ENCODE peak calls at places on chromosomes 16 and 17, in seven cellular contexts. One of them, this sample, is unnamed.

GRCh38 chr16:55056585-55057520 is 126.2 kb downstream of the IRX5 start:
- DNase-seq in H1: no peak
- DNase-seq in Peyer's patch: no peak
- DNase-seq in endothelial cell: peak
- DNase-seq in NCI-H2107: no peak
- DNase-seq in T-helper 2 cell: no peak
- DNase-seq in NCI-H1105 treated with DMSO at 0.1 percent for 48 hours: no peak
- DNase-seq in this sample: no peak

GRCh38 chr17:72764632-72765041 is 327.9 kb downstream of the SLC39A11 start:
- DNase-seq in NCI-H1105 treated with DMSO at 0.1 percent for 48 hours: no peak
- DNase-seq in H1: no peak
- DNase-seq in Peyer's patch: no peak
- DNase-seq in endothelial cell: no peak
- DNase-seq in T-helper 2 cell: no peak
- DNase-seq in NCI-H2107: no peak
- DNase-seq in this sample: peak

GRCh38 chr17:19372004-19372365 is 6.3 kb upstream of the MAPK7 start:
- DNase-seq in H1: no peak
- DNase-seq in T-helper 2 cell: no peak
- DNase-seq in Peyer's patch: no peak
- DNase-seq in NCI-H2107: no peak
- DNase-seq in NCI-H1105 treated with DMSO at 0.1 percent for 48 hours: no peak
- DNase-seq in endothelial cell: no peak
- DNase-seq in this sample: no peak

GRCh38 chr16:54936086-54936978 is 5.7 kb downstream of the IRX5 start:
- DNase-seq in Peyer's patch: no peak
- DNase-seq in endothelial cell: peak
- DNase-seq in NCI-H2107: no peak
- DNase-seq in NCI-H1105 treated with DMSO at 0.1 percent for 48 hours: no peak
- DNase-seq in H1: no peak
- DNase-seq in T-helper 2 cell: no peak
- DNase-seq in this sample: peak

GRCh38 chr16:80253741-80254140 is 287.1 kb upstream of the DYNLRB2 start:
- DNase-seq in H1: no peak
- DNase-seq in NCI-H2107: no peak
- DNase-seq in NCI-H1105 treated with DMSO at 0.1 percent for 48 hours: no peak
- DNase-seq in endothelial cell: no peak
- DNase-seq in T-helper 2 cell: no peak
- DNase-seq in Peyer's patch: no peak
- DNase-seq in this sample: no peak

GRCh38 chr16:20879175-20880053 is 20.7 kb downstream of the DCUN1D3 start:
- DNase-seq in Peyer's patch: no peak
- DNase-seq in endothelial cell: no peak
- DNase-seq in NCI-H1105 treated with DMSO at 0.1 percent for 48 hours: no peak
- DNase-seq in T-helper 2 cell: no peak
- DNase-seq in H1: no peak
- DNase-seq in NCI-H2107: no peak
- DNase-seq in this sample: peak

GRCh38 chr16:78576941-78577340 is 477.5 kb downstream of the WWOX start:
- DNase-seq in endothelial cell: no peak
- DNase-seq in H1: no peak
- DNase-seq in T-helper 2 cell: no peak
- DNase-seq in NCI-H1105 treated with DMSO at 0.1 percent for 48 hours: no peak
- DNase-seq in Peyer's patch: no peak
- DNase-seq in NCI-H2107: no peak
- DNase-seq in this sample: no peak

GRCh38 chr17:41975099-41976083 is 8.8 kb downstream of the CNP start:
- DNase-seq in H1: no peak
- DNase-seq in NCI-H1105 treated with DMSO at 0.1 percent for 48 hours: no peak
- DNase-seq in NCI-H2107: no peak
- DNase-seq in Peyer's patch: no peak
- DNase-seq in T-helper 2 cell: no peak
- DNase-seq in endothelial cell: no peak
- DNase-seq in this sample: peak

GRCh38 chr17:58329035-58329807 is 626 bp upstream of the TSPOAP1 start:
- DNase-seq in Peyer's patch: peak
- DNase-seq in endothelial cell: no peak
- DNase-seq in H1: no peak
- DNase-seq in NCI-H1105 treated with DMSO at 0.1 percent for 48 hours: no peak
- DNase-seq in NCI-H2107: no peak
- DNase-seq in T-helper 2 cell: peak
- DNase-seq in this sample: no peak

GRCh38 chr16:88466175-88466862 is 13.2 kb downstream of the ZFPM1 start:
- DNase-seq in NCI-H2107: no peak
- DNase-seq in H1: no peak
- DNase-seq in Peyer's patch: no peak
- DNase-seq in endothelial cell: no peak
- DNase-seq in T-helper 2 cell: no peak
- DNase-seq in NCI-H1105 treated with DMSO at 0.1 percent for 48 hours: no peak
- DNase-seq in this sample: no peak

GRCh38 chr17:73973881-73974409 is 229.5 kb upstream of the RPL38 start:
- DNase-seq in T-helper 2 cell: no peak
- DNase-seq in endothelial cell: no peak
- DNase-seq in NCI-H1105 treated with DMSO at 0.1 percent for 48 hours: no peak
- DNase-seq in Peyer's patch: no peak
- DNase-seq in NCI-H2107: no peak
- DNase-seq in H1: no peak
- DNase-seq in this sample: no peak

GRCh38 chr17:78460951-78461944 is 82.8 kb downstream of the PGS1 start:
- DNase-seq in endothelial cell: no peak
- DNase-seq in H1: no peak
- DNase-seq in T-helper 2 cell: no peak
- DNase-seq in NCI-H2107: no peak
- DNase-seq in NCI-H1105 treated with DMSO at 0.1 percent for 48 hours: no peak
- DNase-seq in Peyer's patch: no peak
- DNase-seq in this sample: no peak

GRCh38 chr16:5176505-5176904 is 78.9 kb upstream of the EEF2KMT start:
- DNase-seq in NCI-H2107: no peak
- DNase-seq in Peyer's patch: no peak
- DNase-seq in T-helper 2 cell: no peak
- DNase-seq in endothelial cell: no peak
- DNase-seq in NCI-H1105 treated with DMSO at 0.1 percent for 48 hours: no peak
- DNase-seq in H1: no peak
- DNase-seq in this sample: no peak

GRCh38 chr17:80365001-80365965 is 49.7 kb upstream of the ENDOV start:
- DNase-seq in NCI-H1105 treated with DMSO at 0.1 percent for 48 hours: no peak
- DNase-seq in H1: no peak
- DNase-seq in T-helper 2 cell: no peak
- DNase-seq in endothelial cell: no peak
- DNase-seq in Peyer's patch: peak
- DNase-seq in NCI-H2107: no peak
- DNase-seq in this sample: no peak

GRCh38 chr16:710500-711075 is 4.3 kb upstream of the METRN start:
- DNase-seq in endothelial cell: no peak
- DNase-seq in NCI-H2107: no peak
- DNase-seq in Peyer's patch: no peak
- DNase-seq in T-helper 2 cell: no peak
- DNase-seq in H1: no peak
- DNase-seq in NCI-H1105 treated with DMSO at 0.1 percent for 48 hours: no peak
- DNase-seq in this sample: no peak

GRCh38 chr17:17356931-17357270 is 53.7 kb downstream of the NT5M start:
- DNase-seq in NCI-H2107: no peak
- DNase-seq in endothelial cell: no peak
- DNase-seq in T-helper 2 cell: no peak
- DNase-seq in Peyer's patch: no peak
- DNase-seq in NCI-H1105 treated with DMSO at 0.1 percent for 48 hours: no peak
- DNase-seq in H1: no peak
- DNase-seq in this sample: no peak